ENCODE peak calls at places on chromosomes 13 and 19, in nine cellular contexts. S is fibroblast of the aortic adventitia; D is lower leg skin; Y is ACHN; R is NCI-H69; A is T-helper 2 cell; C is stimulated activated CD4-positive, alpha-beta T cell treated with anti-CD3 and anti-CD28 coated beads, Interleukin-1b, Interleukin-23, amount 100 ng/mL, for 24 hours; J is posterior cingulate gyrus; P is T-helper 9 cell. M is an unnamed sample.

GRCh38 chr19:33946535-33947323 is 150.1 kb downstream of the KCTD15 start:
- DNase-seq in S (no peak), J (no peak), P (no peak), D (no peak), C (no peak), A (no peak), Y (no peak), R (no peak), M (no peak)

GRCh38 chr13:37209621-37210020 is 104.2 kb upstream of the CSNK1A1L start:
- DNase-seq in R (no peak), J (no peak), D (no peak), Y (no peak), C (no peak), P (no peak), A (no peak), S (no peak), M (no peak)

GRCh38 chr13:93824286-93824685 is 597.7 kb downstream of the GPC6 start:
- DNase-seq in P (no peak), S (no peak), Y (no peak), R (peak; percentile 39), A (no peak), C (no peak), J (no peak), D (no peak), M (no peak)

GRCh38 chr13:93577105-93577504 is 350.5 kb downstream of the GPC6 start:
- DNase-seq in P (no peak), S (no peak), R (no peak), D (no peak), A (no peak), C (no peak), J (no peak), Y (no peak), M (no peak)

GRCh38 chr13:49340161-49340560 is 92.4 kb downstream of the CDADC1 start:
- DNase-seq in D (no peak), C (no peak), S (no peak), J (no peak), R (no peak), A (no peak), Y (no peak), P (no peak), M (no peak)

GRCh38 chr13:81406022-81406421 is 1065.1 kb upstream of the SPRY2 start:
- DNase-seq in C (no peak), R (no peak), D (no peak), J (no peak), A (no peak), P (no peak), S (no peak), Y (peak; percentile 39), M (no peak)

GRCh38 chr19:6590458-6591319 is at the start of gene CD70:
- DNase-seq in J (no peak), D (peak; percentile 29), A (peak; percentile 31), C (no peak), P (peak; percentile 28), R (no peak), S (no peak), Y (peak; percentile 70), M (peak; percentile 20)

GRCh38 chr13:92573467-92574057 is 653.0 kb upstream of the GPC6 start:
- DNase-seq in S (peak; percentile 9), P (no peak), A (no peak), D (no peak), Y (peak; percentile 12), J (no peak), C (no peak), R (peak; percentile 75), M (no peak)

GRCh38 chr19:42362342-42362741 is 27.8 kb downstream of the CNFN start:
- DNase-seq in S (no peak), A (no peak), R (no peak), J (no peak), Y (no peak), C (no peak), D (no peak), P (no peak), M (no peak)

GRCh38 chr19:38843175-38843758 is 6.5 kb downstream of the HNRNPL start:
- DNase-seq in D (no peak), Y (no peak), S (no peak), A (no peak), J (no peak), R (no peak), C (no peak), P (no peak), M (no peak)

GRCh38 chr19:35986664-35987570 is 8.1 kb upstream of the SDHAF1 start:
- DNase-seq in C (peak; percentile 11), S (no peak), P (no peak), J (no peak), D (peak; percentile 38), Y (no peak), A (no peak), R (peak; percentile 91), M (no peak)

GRCh38 chr19:11304936-11305335 is 9.0 kb downstream of the TSPAN16 start:
- DNase-seq in C (no peak), Y (no peak), J (no peak), R (no peak), A (no peak), D (no peak), P (no peak), S (no peak), M (no peak)

GRCh38 chr13:94825507-94825906 is 113.2 kb upstream of the SOX21 start:
- DNase-seq in P (no peak), S (peak; percentile 15), C (no peak), A (no peak), D (peak; percentile 26), J (peak; percentile 54), R (peak; percentile 47), Y (no peak), M (no peak)

GRCh38 chr13:113291997-113292862 is 4.8 kb upstream of the LAMP1 start:
- DNase-seq in P (no peak), D (peak; percentile 42), A (no peak), J (no peak), R (peak; percentile 45), Y (peak; percentile 29), S (peak; percentile 7), C (no peak), M (no peak)

GRCh38 chr19:48239120-48239519 is 16.6 kb downstream of the CARD8 start:
- DNase-seq in J (no peak), C (no peak), S (no peak), R (no peak), Y (no peak), D (no peak), P (no peak), A (no peak), M (no peak)

GRCh38 chr19:46721269-46722003 is 4.5 kb upstream of the PRKD2 start:
- DNase-seq in J (no peak), A (no peak), C (no peak), S (no peak), P (no peak), R (no peak), Y (no peak), D (no peak), M (no peak)

GRCh38 chr13:32056316-32056715 is 24.7 kb downstream of the FRY start:
- DNase-seq in C (no peak), D (no peak), P (no peak), Y (no peak), R (peak; percentile 95), J (no peak), S (no peak), A (no peak), M (no peak)

GRCh38 chr19:16368385-16369305 is 44.0 kb downstream of the KLF2 start:
- DNase-seq in D (no peak), R (no peak), A (no peak), Y (no peak), P (peak; percentile 71), S (no peak), C (no peak), J (no peak), M (peak; percentile 63)

GRCh38 chr13:83881917-83882625 is at the start of gene SLITRK1:
- DNase-seq in D (no peak), R (peak; percentile 71), A (no peak), S (peak; percentile 63), C (no peak), J (peak; percentile 87), P (no peak), Y (peak; percentile 69), M (peak; percentile 14)

GRCh38 chr19:14434543-14435319 is 1.6 kb downstream of the PKN1 start:
- DNase-seq in R (peak; percentile 15), Y (peak; percentile 84), J (no peak), P (no peak), A (no peak), C (no peak), S (peak; percentile 86), D (peak; percentile 37), M (no peak)

GRCh38 chr19:11948646-11949045 is 16.2 kb upstream of the ZNF763 start:
- DNase-seq in C (no peak), S (no peak), D (no peak), J (no peak), Y (no peak), A (no peak), P (no peak), R (no peak), M (no peak)

GRCh38 chr19:50209131-50209530 is 5.7 kb downstream of the MYH14 start:
- DNase-seq in P (no peak), J (no peak), S (no peak), R (no peak), Y (no peak), A (no peak), C (no peak), D (no peak), M (no peak)

GRCh38 chr19:55353803-55354697 is 469 bp downstream of the COX6B2 start:
- DNase-seq in A (peak; percentile 51), S (peak; percentile 39), Y (peak; percentile 45), P (peak; percentile 62), C (peak; percentile 45), R (peak; percentile 68), J (no peak), D (no peak), M (peak; percentile 68)

GRCh38 chr13:28622286-28622685 is 36.6 kb upstream of the POMP start:
- DNase-seq in S (no peak), A (no peak), J (no peak), P (no peak), Y (no peak), C (no peak), D (peak; percentile 59), R (no peak), M (no peak)

GRCh38 chr13:51955281-51955771 is 55.9 kb downstream of the ATP7B start:
- DNase-seq in J (no peak), S (no peak), A (no peak), R (peak; percentile 75), D (no peak), P (no peak), Y (no peak), C (no peak), M (no peak)

GRCh38 chr19:49390978-49391304 is 2.9 kb downstream of the KASH5 start:
- DNase-seq in A (no peak), Y (no peak), S (no peak), P (no peak), R (peak; percentile 81), D (no peak), J (no peak), C (no peak), M (no peak)

GRCh38 chr13:46953331-46953730 is 56.5 kb upstream of the HTR2A start:
- DNase-seq in D (no peak), R (no peak), J (no peak), Y (no peak), P (no peak), A (no peak), C (no peak), S (no peak), M (no peak)

GRCh38 chr19:40466219-40467006 is at the start of gene SPTBN4:
- DNase-seq in S (no peak), A (peak; percentile 63), D (peak; percentile 34), C (peak; percentile 47), P (peak; percentile 58), Y (no peak), R (peak; percentile 17), J (no peak), M (peak; percentile 96)

GRCh38 chr13:69565334-69565733 is 542.3 kb upstream of the ATXN8OS start:
- DNase-seq in A (no peak), D (no peak), R (peak; percentile 66), J (no peak), Y (peak; percentile 67), P (no peak), C (no peak), S (no peak), M (no peak)

GRCh38 chr19:50205681-50206138 is 2.3 kb downstream of the MYH14 start:
- DNase-seq in R (peak; percentile 82), S (no peak), Y (no peak), P (no peak), C (no peak), J (no peak), A (no peak), D (peak; percentile 19), M (no peak)

GRCh38 chr19:38478273-38478971 is 44.9 kb downstream of the RYR1 start:
- DNase-seq in S (peak; percentile 1), J (no peak), A (no peak), D (no peak), R (peak; percentile 32), C (no peak), Y (peak; percentile 21), P (no peak), M (no peak)